ENCODE peak calls at places on chromosome 13, in eight cellular contexts. W, B, S, L, Y, H, A and U are unnamed samples.

GRCh38 chr13:103694033-103694432 is 627.8 kb upstream of the SLC10A2 start:
- ATAC-seq in W (no peak), B (no peak), S (peak; percentile 48), L (no peak), Y (no peak), H (no peak), A (no peak), U (no peak)

GRCh38 chr13:79392882-79393563 is 13.0 kb downstream of the RBM26 start:
- ATAC-seq in W (peak; percentile 96), B (no peak), S (peak; percentile 15), L (peak; percentile 78), Y (no peak), H (peak; percentile 66), A (no peak), U (no peak)

GRCh38 chr13:39317284-39317683 is 279.0 kb downstream of the NHLRC3 start:
- ATAC-seq in W (no peak), B (no peak), S (peak; percentile 86), L (no peak), Y (no peak), H (peak; percentile 59), A (peak; percentile 83), U (peak; percentile 78)

GRCh38 chr13:95182570-95183285 is 118.5 kb downstream of the ABCC4 start:
- ATAC-seq in W (no peak), B (no peak), S (no peak), L (no peak), Y (no peak), H (peak; percentile 82), A (no peak), U (no peak)

GRCh38 chr13:80039000-80039399 is 301.9 kb downstream of the SPRY2 start:
- ATAC-seq in W (no peak), B (no peak), S (no peak), L (no peak), Y (no peak), H (peak; percentile 74), A (no peak), U (no peak)

GRCh38 chr13:48018637-48019036 is 17.6 kb upstream of the SUCLA2 start:
- ATAC-seq in W (no peak), B (no peak), S (no peak), L (no peak), Y (no peak), H (no peak), A (no peak), U (no peak)

GRCh38 chr13:24323739-24324075 is 14.3 kb downstream of the C1QTNF9 start:
- ATAC-seq in W (no peak), B (no peak), S (no peak), L (no peak), Y (no peak), H (no peak), A (no peak), U (no peak)

GRCh38 chr13:113777311-113778260 is 18.6 kb downstream of the TMEM255B start:
- ATAC-seq in W (no peak), B (peak; percentile 61), S (peak; percentile 22), L (peak; percentile 49), Y (peak; percentile 18), H (peak; percentile 20), A (no peak), U (no peak)